ENCODE peak calls at places on chromosomes 3 and 15, in four cellular contexts. F is PC-9; O is pancreas; A is CD4-positive, CD25-positive, alpha-beta regulatory T cell. I is an unnamed sample.

GRCh38 chr3:148643389-148643840 is 54.3 kb upstream of the AGTR1 start:
- DNase-seq in F (peak; percentile 49), O (no peak), A (no peak), I (no peak)

GRCh38 chr3:143658869-143659268 is 189.4 kb downstream of the SLC9A9 start:
- DNase-seq in A (no peak), O (no peak), F (no peak), I (no peak)

GRCh38 chr3:64344721-64345207 is 119.5 kb upstream of the PRICKLE2 start:
- DNase-seq in F (peak; percentile 47), A (no peak), O (no peak), I (no peak)

GRCh38 chr3:50806806-50807205 is 132.1 kb downstream of the DOCK3 start:
- DNase-seq in F (peak; percentile 79), O (no peak), A (no peak), I (no peak)

GRCh38 chr3:157913751-157914150 is 192.5 kb downstream of the SHOX2 start:
- DNase-seq in A (no peak), F (no peak), O (no peak), I (no peak)

GRCh38 chr3:50519471-50520089 is 16.1 kb upstream of the CACNA2D2 start:
- DNase-seq in F (peak; percentile 72), O (peak; percentile 80), A (peak; percentile 75), I (peak; percentile 47)

GRCh38 chr15:69758291-69758771 is 305.7 kb downstream of the RPLP1 start:
- DNase-seq in F (peak; percentile 55), O (no peak), A (no peak), I (no peak)

GRCh38 chr3:158106773-158107461 is 697 bp upstream of the SHOX2 start:
- DNase-seq in O (no peak), A (no peak), F (no peak), I (no peak)

GRCh38 chr3:51257865-51258264 is 127.2 kb upstream of the MANF start:
- DNase-seq in A (no peak), F (no peak), O (no peak), I (no peak)

GRCh38 chr3:127624074-127624473 is 4.9 kb upstream of the PODXL2 start:
- DNase-seq in F (no peak), A (no peak), O (no peak), I (no peak)

GRCh38 chr3:101464235-101464634 is 48.8 kb downstream of the SENP7 start:
- DNase-seq in A (no peak), O (no peak), F (no peak), I (no peak)

GRCh38 chr3:101461451-101461850 is 51.6 kb downstream of the SENP7 start:
- DNase-seq in O (no peak), F (no peak), A (no peak), I (no peak)

GRCh38 chr3:101466465-101467309 is 46.3 kb downstream of the SENP7 start:
- DNase-seq in O (peak; percentile 47), A (peak; percentile 67), F (peak; percentile 23), I (no peak)
- H3K4me3 ChIP-seq in O (no peak overlapping the region), A (peak overlapping the region; percentile 62), F (no peak overlapping the region), I (no peak overlapping the region)

DNA sequence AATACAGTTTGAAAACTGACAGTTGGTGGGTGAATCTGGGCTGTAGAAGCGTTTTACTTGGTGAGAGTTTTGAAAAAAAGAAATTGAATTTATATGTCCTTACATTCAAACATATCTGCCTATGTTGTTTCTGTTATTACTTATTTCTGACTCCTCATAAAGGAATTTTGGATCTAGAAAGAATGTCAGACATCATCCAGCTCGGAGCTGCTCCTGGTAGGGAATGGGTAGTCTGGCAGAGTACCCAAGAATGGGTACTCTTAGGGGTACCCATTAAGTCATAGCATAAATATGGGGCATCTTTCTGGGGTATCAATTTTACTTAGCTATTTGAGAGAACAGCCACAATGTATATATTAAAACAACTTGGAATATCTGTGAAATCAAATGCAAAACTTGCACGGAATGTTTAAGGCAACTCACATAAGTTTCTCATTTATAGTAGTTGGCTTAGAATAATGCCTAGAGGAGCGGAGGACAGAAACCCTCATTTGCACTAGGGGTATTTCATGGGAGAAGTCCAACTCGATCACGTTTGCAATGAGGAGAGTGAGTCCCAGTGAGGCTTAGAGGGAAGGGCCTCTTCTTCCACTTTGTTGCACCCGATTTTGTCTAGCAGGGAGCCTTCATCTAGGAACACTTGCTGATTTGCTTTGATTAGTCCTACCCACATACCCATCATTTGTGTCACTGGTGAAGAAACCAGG is 2.4 kb upstream of the LARP6 start:
- DNase-seq in O (no peak), F (no peak), A (no peak), I (no peak)
- H3K4me3 ChIP-seq in O (no peak overlapping the region), F (peak overlapping the region; percentile 15), A (no peak overlapping the region), I (no peak overlapping the region)

DNA sequence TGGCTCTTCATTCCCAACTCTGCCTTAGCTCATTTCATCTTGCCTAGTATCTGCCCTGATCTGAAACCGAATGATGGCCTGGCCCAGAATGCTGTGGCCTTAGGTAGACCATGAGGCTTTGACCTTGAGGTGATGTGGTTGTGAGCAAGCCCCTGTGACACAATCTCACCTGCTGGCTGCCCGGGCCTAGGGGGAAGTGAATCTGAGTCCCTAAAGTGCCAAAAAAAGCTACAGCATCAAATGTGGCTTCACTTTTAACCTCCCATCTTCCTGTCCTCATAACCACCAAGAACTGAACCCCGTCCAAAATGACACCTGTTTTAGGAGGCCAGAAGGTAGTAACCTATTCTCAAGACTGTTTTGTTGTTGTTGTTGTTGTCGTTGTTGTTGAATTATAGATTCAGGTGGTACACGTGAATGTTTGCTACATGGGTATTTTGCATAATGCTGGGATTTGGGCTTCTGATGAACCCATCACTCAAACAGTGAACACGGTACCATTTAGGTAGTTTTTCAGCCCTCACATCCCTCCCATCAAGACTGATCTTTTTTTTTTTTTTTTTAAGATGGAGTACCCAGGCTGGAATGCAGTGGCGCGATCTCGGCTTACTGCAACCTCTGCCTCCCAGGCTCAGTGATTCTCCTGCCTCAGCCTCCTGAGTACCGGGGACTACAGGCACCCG is 54.6 kb downstream of the MCCC1 start:
- DNase-seq in F (no peak), O (no peak), A (no peak), I (no peak)
- H3K4me3 ChIP-seq in F (no peak overlapping the region), O (no peak overlapping the region), A (no peak overlapping the region), I (no peak overlapping the region)

DNA sequence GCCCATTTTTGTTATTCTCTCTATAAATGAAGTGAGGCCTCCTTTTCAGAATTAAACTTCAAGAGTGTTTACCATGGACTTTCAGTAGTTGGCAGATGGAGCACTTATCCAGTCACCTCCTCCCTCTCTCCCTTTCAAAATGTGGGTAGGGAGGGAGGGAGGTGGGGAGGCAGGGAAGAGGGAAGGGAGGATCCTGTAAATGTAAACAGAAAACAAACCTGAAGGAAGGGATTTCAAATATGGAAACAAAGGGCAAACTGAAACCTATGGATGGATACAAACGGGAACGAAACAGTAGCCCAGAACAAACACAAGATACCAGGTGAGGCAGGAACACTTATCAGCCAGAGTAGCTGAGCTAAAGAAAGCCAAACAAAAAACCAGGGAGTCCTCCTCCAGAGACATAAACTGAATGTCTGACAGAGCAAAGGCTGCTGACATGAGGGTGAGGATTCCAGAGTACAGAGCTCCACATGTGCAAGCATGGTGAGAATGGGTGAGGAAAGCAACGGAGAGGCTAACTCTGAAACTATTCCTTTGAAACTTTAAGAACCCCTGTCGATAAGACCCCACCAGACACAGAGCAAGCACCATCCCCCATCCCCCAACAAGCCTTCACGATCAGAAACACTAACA is 41.0 kb upstream of the GP5 start:
- DNase-seq in A (no peak), F (no peak), O (no peak), I (no peak)
- H3K4me3 ChIP-seq in A (no peak overlapping the region), F (no peak overlapping the region), O (no peak overlapping the region), I (no peak overlapping the region)

GRCh38 chr15:72236381-72237285 is 5.6 kb upstream of the PKM start:
- DNase-seq in F (no peak), A (no peak), O (no peak), I (no peak)
- H3K4me3 ChIP-seq in F (peak overlapping the region; percentile 86), A (no peak overlapping the region), O (no peak overlapping the region), I (peak overlapping the region; percentile 41)

GRCh38 chr15:91051248-91051647 is 28.9 kb upstream of the VPS33B start:
- DNase-seq in F (no peak), A (no peak), O (no peak), I (no peak)

GRCh38 chr15:91050128-91050455 is 27.7 kb upstream of the VPS33B start:
- DNase-seq in F (no peak), O (no peak), A (no peak), I (no peak)

GRCh38 chr15:91045065-91045464 is 22.7 kb upstream of the VPS33B start:
- DNase-seq in O (no peak), F (no peak), A (no peak), I (no peak)

GRCh38 chr15:91047545-91048199 is 25.3 kb upstream of the VPS33B start:
- DNase-seq in O (no peak), A (peak; percentile 34), F (no peak), I (peak; percentile 46)

DNA sequence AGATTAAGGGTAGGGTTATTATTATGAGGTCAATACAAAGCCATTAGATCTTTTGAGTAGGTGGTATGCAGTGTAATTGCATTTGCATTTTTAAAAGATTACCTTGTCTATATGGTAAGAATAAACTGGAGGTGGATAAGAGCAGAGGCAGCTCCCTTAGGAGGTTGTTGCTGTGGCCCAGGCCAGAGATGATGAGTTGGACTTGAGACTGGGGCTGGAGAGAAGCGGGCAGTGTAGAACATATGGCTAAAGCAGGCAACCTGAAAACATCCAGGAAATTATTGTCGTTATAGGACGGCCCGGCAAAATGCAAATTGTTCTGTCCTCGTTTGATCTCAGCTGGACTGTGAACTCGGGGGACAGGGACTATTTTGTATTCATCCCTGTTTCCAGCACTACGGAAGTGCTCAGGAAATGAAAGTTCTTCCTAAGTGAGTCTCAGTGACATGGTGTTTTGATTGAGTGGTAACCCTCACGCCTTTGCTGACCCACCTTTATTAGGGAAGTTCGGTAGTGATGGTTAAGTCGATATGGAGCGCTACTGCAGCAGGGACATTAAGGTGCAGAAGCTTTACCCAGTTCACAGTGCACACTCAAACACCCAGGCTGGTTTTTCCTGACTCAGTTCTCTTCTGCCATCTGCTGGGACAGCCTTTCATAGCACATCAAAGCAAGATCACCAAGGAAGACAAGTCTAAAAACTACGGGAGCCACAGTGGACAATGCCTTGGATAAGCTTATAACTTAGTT is 27.2 kb upstream of the VPS33B start:
- DNase-seq in A (peak; percentile 75), O (peak; percentile 76), F (peak; percentile 47), I (peak; percentile 64)
- H3K4me3 ChIP-seq in A (no peak overlapping the region), O (no peak overlapping the region), F (no peak overlapping the region), I (no peak overlapping the region)

DNA sequence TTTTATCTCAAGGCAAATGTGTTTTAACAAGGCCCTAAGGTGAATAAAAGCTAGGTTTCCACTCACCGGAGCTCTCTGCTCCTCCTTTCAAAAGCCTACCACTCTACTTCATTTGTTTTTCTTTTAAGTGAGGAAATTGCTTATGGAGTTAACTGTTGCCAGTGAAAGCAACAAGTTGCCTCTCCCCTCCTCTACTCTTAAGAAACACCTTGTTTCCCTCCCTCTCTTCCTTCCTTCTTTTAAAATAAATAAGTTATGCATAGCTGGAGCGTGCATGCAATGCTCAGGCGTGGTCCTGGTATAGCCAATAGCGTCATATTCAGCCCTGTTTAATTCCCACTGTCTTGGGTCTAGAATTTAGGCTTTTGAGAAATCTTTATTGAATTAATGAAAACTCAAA is 101.1 kb upstream of the IGF1R start:
- DNase-seq in O (no peak), F (no peak), A (no peak), I (no peak)
- H3K4me3 ChIP-seq in O (no peak overlapping the region), F (no peak overlapping the region), A (no peak overlapping the region), I (no peak overlapping the region)

GRCh38 chr3:48847053-48847585 is 555 bp downstream of the PRKAR2A start:
- DNase-seq in F (peak; percentile 88), O (peak; percentile 84), A (peak; percentile 67), I (peak; percentile 32)

GRCh38 chr3:48848816-48849515 is 1.3 kb upstream of the PRKAR2A start:
- DNase-seq in A (no peak), F (no peak), O (no peak), I (no peak)

GRCh38 chr3:48847586-48848423 is at the start of gene PRKAR2A:
- DNase-seq in F (peak; percentile 90), A (peak; percentile 85), O (peak; percentile 89), I (peak; percentile 53)

GRCh38 chr3:48845170-48845569 is 2.5 kb downstream of the PRKAR2A start:
- DNase-seq in F (no peak), O (no peak), A (no peak), I (no peak)
- H3K4me3 ChIP-seq in F (no peak overlapping the region), O (no peak overlapping the region), A (peak overlapping the region; percentile 47), I (no peak overlapping the region)

GRCh38 chr3:98893740-98894139 is 7.8 kb downstream of the DCBLD2 start:
- DNase-seq in O (no peak), F (no peak), A (no peak), I (no peak)
- H3K4me3 ChIP-seq in O (no peak overlapping the region), F (no peak overlapping the region), A (no peak overlapping the region), I (no peak overlapping the region)